ENCODE peak calls at places on chromosomes 5 and 9, in seven cellular contexts. T is cardiac fibroblast; A is hepatocyte; X is AG10803; J is prostate gland; Z is naive thymus-derived CD4-positive, alpha-beta T cell; D is tibial nerve. F is an unnamed sample.

GRCh38 chr9:133188006-133188842 is 20.8 kb downstream of the OBP2B start:
- DNase-seq in T (peak; percentile 4), A (peak; percentile 69), Z (no peak), D (no peak), J (no peak), X (no peak), F (no peak)

GRCh38 chr9:34589656-34590375 is at the start of gene CNTFR:
- DNase-seq in A (peak; percentile 69), D (no peak), T (no peak), Z (no peak), J (peak; percentile 48), X (no peak), F (no peak)

GRCh38 chr5:73985145-73985544 is 359.1 kb downstream of the ARHGEF28 start:
- DNase-seq in D (no peak), A (peak; percentile 30), J (no peak), T (peak; percentile 39), Z (no peak), X (peak; percentile 18), F (no peak)

GRCh38 chr5:42951847-42952411 is 88.2 kb downstream of the ANXA2R start:
- DNase-seq in A (no peak), Z (peak; percentile 56), D (peak; percentile 12), X (peak; percentile 44), J (no peak), T (peak; percentile 55), F (no peak)

GRCh38 chr5:55691265-55692105 is 20.6 kb downstream of the SLC38A9 start:
- DNase-seq in J (no peak), A (peak; percentile 47), Z (no peak), D (no peak), T (peak; percentile 77), X (peak; percentile 55), F (peak; percentile 59)

GRCh38 chr5:23302438-23302837 is 205.0 kb upstream of the PRDM9 start:
- DNase-seq in D (no peak), J (no peak), A (no peak), Z (no peak), T (no peak), X (no peak), F (no peak)

GRCh38 chr5:181221792-181222629 is 1.1 kb upstream of the TRIM41 start:
- DNase-seq in Z (peak; percentile 93), T (peak; percentile 94), A (peak; percentile 92), J (peak; percentile 96), D (peak; percentile 100), X (peak; percentile 97), F (peak; percentile 89)

GRCh38 chr5:40240111-40240510 is 439.6 kb upstream of the PTGER4 start:
- DNase-seq in X (peak; percentile 38), J (no peak), D (no peak), T (peak; percentile 12), A (no peak), Z (no peak), F (no peak)

GRCh38 chr5:135578685-135579341 is at the start of gene CXCL14:
- DNase-seq in D (peak; percentile 50), Z (no peak), A (peak; percentile 74), T (peak; percentile 60), X (peak; percentile 67), J (peak; percentile 15), F (no peak)

GRCh38 chr5:53333160-53333559 is 147.3 kb upstream of the FST start:
- DNase-seq in D (no peak), T (peak; percentile 72), X (peak; percentile 94), J (no peak), A (no peak), Z (no peak), F (no peak)

GRCh38 chr9:3578786-3579185 is 53.0 kb upstream of the RFX3 start:
- DNase-seq in D (no peak), X (peak; percentile 69), J (no peak), Z (no peak), T (peak; percentile 58), A (no peak), F (no peak)

GRCh38 chr9:121182976-121183375 is 18.7 kb downstream of the RAB14 start:
- DNase-seq in X (no peak), J (no peak), T (no peak), D (no peak), A (no peak), Z (no peak), F (no peak)

GRCh38 chr9:34652608-34653007 is 623 bp downstream of the IL11RA start:
- DNase-seq in T (peak; percentile 31), Z (no peak), A (no peak), J (no peak), D (no peak), X (peak; percentile 12), F (no peak)

DNA sequence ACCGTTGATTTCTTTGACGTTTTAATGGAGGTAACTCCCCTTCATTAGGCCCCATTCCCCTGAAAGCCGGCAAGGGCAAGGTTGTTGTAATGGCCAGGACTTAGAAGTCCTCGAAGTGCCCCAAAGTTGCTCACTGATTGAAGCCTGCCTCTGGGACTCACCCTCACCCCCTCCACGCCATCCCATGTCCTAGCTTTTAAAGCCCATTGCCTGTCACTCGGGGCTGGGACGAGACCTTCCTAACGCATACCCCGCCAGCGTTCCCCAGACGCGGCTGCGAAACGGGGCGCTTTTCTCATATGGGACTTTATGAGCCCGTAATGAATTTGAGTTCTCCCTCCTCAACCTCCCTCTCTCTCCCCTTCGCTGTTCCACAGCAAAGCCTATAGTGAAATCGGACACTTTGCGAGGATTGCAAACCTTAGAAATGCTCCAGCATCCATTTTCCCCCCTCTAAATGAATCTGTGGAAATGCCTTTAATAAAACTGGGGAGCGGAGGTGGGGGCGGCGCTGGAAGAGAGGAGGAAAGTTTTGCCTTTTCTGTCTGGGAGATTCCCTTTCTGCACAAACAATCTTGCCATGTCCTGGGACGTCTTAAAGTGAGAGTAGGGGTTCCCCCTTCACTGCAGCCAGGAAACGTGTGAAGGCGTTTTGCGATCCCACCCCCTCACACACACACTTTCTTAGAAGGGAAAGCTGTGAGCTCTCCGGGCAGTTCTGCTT is 1.5 kb downstream of the PAPPA start:
- DNase-seq in J (no peak), X (peak; percentile 79), T (peak; percentile 87), Z (no peak), D (no peak), A (peak; percentile 41), F (no peak)
- H3K4me3 ChIP-seq in J (peak overlapping the region; percentile 35), X (peak overlapping the region; percentile 93), T (peak overlapping the region; percentile 83), Z (no peak overlapping the region), D (peak overlapping the region; percentile 60), A (peak overlapping the region; percentile 35), F (no peak overlapping the region)

GRCh38 chr5:150780180-150780692 is 1.7 kb downstream of the SMIM3 start:
- DNase-seq in X (peak; percentile 81), Z (no peak), T (no peak), D (peak; percentile 29), J (no peak), A (no peak), F (no peak)

GRCh38 chr5:150779397-150780179 is 1.0 kb downstream of the SMIM3 start:
- DNase-seq in Z (no peak), D (no peak), J (no peak), T (no peak), X (peak; percentile 70), A (no peak), F (no peak)

GRCh38 chr5:150782850-150783249 is 4.3 kb downstream of the SMIM3 start:
- DNase-seq in T (no peak), X (no peak), Z (no peak), D (no peak), A (no peak), J (no peak), F (no peak)

GRCh38 chr5:150781706-150782614 is 3.4 kb downstream of the SMIM3 start:
- DNase-seq in X (peak; percentile 99), T (peak; percentile 95), A (peak; percentile 74), J (peak; percentile 54), D (peak; percentile 73), Z (no peak), F (no peak)

DNA sequence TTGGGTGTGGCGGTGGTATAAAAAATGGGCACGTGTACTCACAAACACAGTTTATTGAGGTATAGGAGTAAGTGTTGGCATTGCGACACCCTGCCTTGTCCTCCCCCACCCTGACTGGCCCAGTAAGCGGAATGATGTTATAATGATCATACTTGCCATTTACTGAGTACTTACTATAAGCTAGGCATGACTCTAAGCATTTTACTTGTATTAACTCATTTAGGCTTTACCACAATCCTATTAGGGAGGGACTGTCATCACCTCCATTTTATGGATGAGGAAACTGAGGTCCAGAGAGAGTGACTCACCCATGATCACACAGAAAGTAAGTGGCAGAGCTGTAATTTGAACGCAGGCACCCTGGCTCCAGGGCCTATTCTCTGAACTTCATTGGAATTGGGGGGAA is 2.3 kb downstream of the SMIM3 start:
- DNase-seq in T (peak; percentile 60), D (no peak), X (peak; percentile 92), A (no peak), Z (no peak), J (peak; percentile 15), F (no peak)
- H3K4me3 ChIP-seq in T (peak overlapping the region; percentile 83), D (peak overlapping the region; percentile 89), X (peak overlapping the region; percentile 88), A (no peak overlapping the region), Z (no peak overlapping the region), J (no peak overlapping the region), F (no peak overlapping the region)

DNA sequence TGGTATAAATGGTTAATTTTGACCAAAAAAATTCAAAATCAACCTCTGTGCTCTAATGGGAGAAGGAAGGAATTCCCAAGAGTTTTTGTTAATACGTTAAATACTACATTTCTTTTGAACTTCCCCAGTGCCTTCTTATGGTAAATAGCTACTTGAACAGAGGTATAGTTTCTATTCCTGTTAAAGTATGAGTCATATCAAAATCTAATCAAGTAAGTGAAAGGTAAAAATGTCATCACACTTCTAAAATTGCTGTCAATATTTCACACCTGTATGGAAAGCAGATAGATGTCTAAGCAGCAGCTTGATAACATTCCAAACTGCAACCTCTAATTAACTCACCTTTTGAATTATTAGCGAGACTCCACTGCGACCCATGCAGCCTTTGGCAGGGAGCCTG is 214.1 kb upstream of the MEF2C start:
- DNase-seq in D (no peak), J (no peak), Z (no peak), A (no peak), X (no peak), T (no peak), F (no peak)
- H3K4me3 ChIP-seq in D (no peak overlapping the region), J (no peak overlapping the region), Z (no peak overlapping the region), A (no peak overlapping the region), X (no peak overlapping the region), T (no peak overlapping the region), F (no peak overlapping the region)

GRCh38 chr5:157265714-157266285 is at the start of gene CYFIP2:
- DNase-seq in J (peak; percentile 25), X (no peak), A (peak; percentile 87), T (no peak), D (no peak), Z (peak; percentile 85), F (no peak)

GRCh38 chr5:157266286-157267007 is 524 bp downstream of the CYFIP2 start:
- DNase-seq in T (no peak), J (no peak), Z (peak; percentile 64), A (peak; percentile 73), X (no peak), D (no peak), F (no peak)

GRCh38 chr5:157267766-157268480 is 2.0 kb downstream of the CYFIP2 start:
- DNase-seq in J (no peak), Z (no peak), X (no peak), T (no peak), D (no peak), A (no peak), F (peak; percentile 43)

GRCh38 chr5:157269165-157269671 is 3.3 kb downstream of the CYFIP2 start:
- DNase-seq in T (no peak), D (no peak), Z (no peak), X (no peak), J (no peak), A (no peak), F (no peak)

GRCh38 chr5:157267025-157267424 is 1.1 kb downstream of the CYFIP2 start:
- DNase-seq in A (no peak), D (no peak), T (no peak), J (no peak), Z (no peak), X (no peak), F (no peak)
- H3K4me3 ChIP-seq in A (no peak overlapping the region), D (peak overlapping the region; percentile 80), T (no peak overlapping the region), J (peak overlapping the region; percentile 70), Z (peak overlapping the region; percentile 83), X (no peak overlapping the region), F (peak overlapping the region; percentile 68)

F was measured in LNCaP clone FGC.